ENCODE peak calls at places on chromosomes 11 and 22, in six cellular contexts. G is brain microvascular endothelial cell, N is colonic mucosa, O is adipocyte, Z is PC-9, F is testis. Q is an unnamed sample.

GRCh38 chr11:93059074-93059957 is 89.9 kb downstream of the MTNR1B start:
- DNase-seq in G (peak), N (no peak), O (peak), Z (no peak), F (no peak), Q (peak)

GRCh38 chr22:27435839-27436581 is 365.5 kb downstream of the MN1 start:
- DNase-seq in G (peak), N (no peak), O (peak), Z (peak), F (peak), Q (peak)

GRCh38 chr11:17933710-17934109 is 79.1 kb downstream of the SERGEF start:
- DNase-seq in G (no peak), N (no peak), O (no peak), Z (no peak), F (no peak), Q (no peak)

GRCh38 chr11:5117588-5117987 is 20.6 kb downstream of the OR52A5 start:
- DNase-seq in G (no peak), N (no peak), O (no peak), Z (no peak), F (no peak), Q (no peak)

GRCh38 chr11:126102436-126102894 is 39.8 kb upstream of the CDON start:
- DNase-seq in G (no peak), N (no peak), O (peak), Z (peak), F (peak), Q (no peak)

GRCh38 chr22:46425011-46425410 is 89.5 kb downstream of the TRMU start:
- DNase-seq in G (peak), N (no peak), O (peak), Z (peak), F (no peak), Q (peak)

GRCh38 chr11:19817265-19817851 is 104.7 kb downstream of the NAV2 start:
- DNase-seq in G (no peak), N (no peak), O (no peak), Z (no peak), F (no peak), Q (no peak)

GRCh38 chr22:27771637-27772369 is 29.8 kb downstream of the MN1 start:
- DNase-seq in G (no peak), N (no peak), O (no peak), Z (no peak), F (no peak), Q (no peak)

GRCh38 chr11:1834791-1835670 is at the start of gene SYT8:
- DNase-seq in G (no peak), N (no peak), O (no peak), Z (no peak), F (no peak), Q (no peak)

GRCh38 chr11:34266090-34266912 is 91.5 kb downstream of the ABTB2 start:
- DNase-seq in G (peak), N (no peak), O (peak), Z (peak), F (peak), Q (peak)

GRCh38 chr11:21641839-21642238 is 551.0 kb upstream of the ANO5 start:
- DNase-seq in G (no peak), N (no peak), O (no peak), Z (no peak), F (no peak), Q (no peak)

DNA sequence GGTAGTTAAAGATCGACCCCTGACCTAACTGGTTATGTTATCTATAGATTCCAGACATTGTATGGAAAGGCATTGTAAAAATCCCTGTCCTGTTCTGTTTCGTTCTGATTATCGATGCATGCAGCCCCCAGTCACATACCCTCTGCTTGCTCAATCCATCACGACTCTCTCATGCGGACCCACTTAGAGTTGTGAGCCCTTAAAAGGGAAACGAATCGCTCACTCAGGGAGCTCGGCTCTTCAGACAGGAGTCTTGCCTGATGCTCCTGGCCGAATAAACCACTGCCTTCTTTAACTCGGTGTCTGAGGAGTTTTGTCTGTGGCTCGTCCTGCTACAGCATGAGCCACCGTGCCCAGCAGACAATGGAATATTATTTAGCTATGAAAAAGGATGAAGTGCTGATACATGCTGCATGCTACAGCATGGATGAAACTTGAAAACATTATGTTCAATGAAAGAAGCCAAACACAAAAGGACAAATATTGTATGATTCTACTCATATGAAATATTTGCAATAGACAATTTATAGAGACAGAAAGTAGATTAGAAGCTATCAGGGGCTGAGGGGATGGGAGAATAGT is 12.0 kb upstream of the LGALS2 start:
- DNase-seq in G (no peak), N (no peak), O (no peak), Z (peak), F (no peak), Q (no peak)
- H3K4me3 ChIP-seq in G (no peak), N (no peak), O (peak), Z (peak), F (no peak), Q (no peak)

DNA sequence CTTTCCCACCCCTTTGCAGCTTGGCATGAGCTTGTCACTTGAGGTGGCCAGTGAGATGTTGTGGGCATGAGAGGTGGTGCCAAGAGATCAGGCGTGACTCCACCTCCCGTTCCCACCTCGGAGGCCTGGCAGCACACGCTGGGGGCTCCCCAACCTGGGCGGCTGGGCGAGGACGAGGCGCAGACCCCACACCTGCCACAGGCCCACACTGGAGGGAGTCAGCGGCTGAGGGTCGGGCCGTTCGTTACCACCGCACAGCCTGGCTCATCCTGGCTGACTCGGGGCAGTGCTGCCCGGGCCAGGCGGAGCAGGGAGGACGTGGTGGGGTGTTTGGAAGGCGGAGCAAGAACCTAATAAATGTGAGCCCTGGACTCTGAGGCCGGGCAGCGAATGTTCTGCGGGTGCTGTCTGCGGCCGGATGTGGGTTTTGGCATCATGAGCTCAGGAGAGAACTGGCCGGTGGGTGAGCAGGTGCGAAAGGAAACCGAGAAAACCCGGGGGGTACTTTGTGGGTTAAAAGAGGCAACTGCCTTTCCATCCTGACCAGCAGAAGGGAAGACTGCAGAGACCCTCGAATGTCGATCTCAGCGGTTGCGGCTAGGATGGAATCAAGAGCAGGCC is 10.1 kb upstream of the IFITM3 start:
- DNase-seq in G (no peak), N (peak), O (no peak), Z (no peak), F (no peak), Q (no peak)
- H3K4me3 ChIP-seq in G (no peak), N (no peak), O (no peak), Z (no peak), F (no peak), Q (no peak)

DNA sequence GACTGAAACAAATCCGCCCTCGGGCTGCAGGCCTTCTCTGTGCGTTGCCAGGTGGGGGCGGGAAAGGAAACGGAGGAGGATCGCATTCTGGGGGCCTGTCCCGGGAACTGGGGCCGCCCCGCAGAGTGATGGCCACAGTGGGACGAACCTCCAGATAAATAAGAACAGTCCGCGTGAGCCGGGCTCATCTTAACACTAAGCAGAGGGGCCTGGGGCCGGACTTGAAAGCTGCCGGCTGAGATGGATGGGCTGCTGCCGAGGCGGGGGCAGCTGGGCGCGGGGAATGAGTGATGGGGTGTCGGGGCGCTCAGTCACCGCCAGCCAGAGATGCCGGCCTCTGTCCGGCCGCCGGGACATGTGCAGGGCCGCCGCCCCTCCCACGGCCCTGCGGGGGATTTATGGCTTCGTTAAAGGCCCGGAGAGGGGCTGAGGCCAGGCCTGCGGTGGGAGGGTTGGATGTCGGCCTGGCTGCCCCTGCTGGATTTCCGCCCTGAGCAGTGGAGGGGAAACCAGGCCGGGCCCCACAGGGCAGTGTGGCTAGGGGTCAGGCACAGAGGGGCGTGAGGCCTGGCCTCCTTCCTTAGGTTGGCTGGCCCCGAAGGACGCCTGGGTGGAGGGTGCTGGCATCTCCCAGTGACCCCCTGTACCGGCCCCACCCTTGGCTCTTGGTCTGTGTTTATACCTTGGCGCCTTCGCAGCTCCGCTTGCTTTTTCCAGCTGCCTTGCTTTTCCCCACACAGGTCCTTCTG is 45.3 kb upstream of the CD82 start:
- DNase-seq in G (no peak), N (no peak), O (no peak), Z (no peak), F (peak), Q (no peak)
- H3K4me3 ChIP-seq in G (no peak), N (no peak), O (no peak), Z (no peak), F (peak), Q (no peak)

DNA sequence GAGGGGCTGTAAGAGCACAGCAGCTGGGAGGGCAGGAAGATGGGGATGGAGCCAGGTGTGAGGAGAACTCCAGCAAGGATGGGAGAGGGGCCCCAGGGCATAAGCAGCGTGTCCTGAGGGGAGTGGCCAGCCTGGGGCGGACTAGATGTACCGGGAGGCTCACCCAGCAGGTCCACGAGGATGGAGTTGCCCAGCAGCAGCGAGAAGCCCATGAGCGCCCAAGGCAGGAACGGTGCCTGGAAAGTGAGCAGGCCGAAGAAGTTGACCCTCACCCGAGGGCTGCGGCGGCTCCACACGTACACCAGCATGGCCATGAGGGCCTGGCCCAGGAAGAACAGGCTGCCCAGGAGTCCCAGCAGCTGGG is 1.3 kb downstream of the DERL3 start:
- DNase-seq in G (no peak), N (no peak), O (no peak), Z (no peak), F (no peak), Q (no peak)
- H3K4me3 ChIP-seq in G (no peak), N (no peak), O (no peak), Z (no peak), F (peak), Q (no peak)

GRCh38 chr11:57752954-57753353 is 1.3 kb upstream of the BTBD18 start:
- DNase-seq in G (no peak), N (no peak), O (no peak), Z (no peak), F (peak), Q (no peak)
- H3K4me3 ChIP-seq in G (no peak), N (no peak), O (no peak), Z (no peak), F (peak), Q (no peak)